ENCODE peak calls at places on chromosome 9, in four cellular contexts. One of them, this sample, is unnamed.

GRCh38 chr9:106648799-106649198 is 214.2 kb upstream of the ZNF462 start:
- DNase-seq in A549: no peak
- DNase-seq in uterus: no peak
- DNase-seq in HCT116: peak; percentile 6
- DNase-seq in this sample: peak; percentile 43

GRCh38 chr9:86091477-86091876 is 7.9 kb downstream of the GOLM1 start:
- DNase-seq in A549: no peak
- DNase-seq in HCT116: no peak
- DNase-seq in uterus: no peak
- DNase-seq in this sample: no peak

GRCh38 chr9:17682684-17683083 is 103.8 kb downstream of the SH3GL2 start:
- DNase-seq in A549: no peak
- DNase-seq in uterus: no peak
- DNase-seq in HCT116: no peak
- DNase-seq in this sample: no peak

GRCh38 chr9:112447283-112447761 is 39.3 kb upstream of the KIAA1958 start:
- DNase-seq in uterus: peak; percentile 21
- DNase-seq in HCT116: no peak
- DNase-seq in A549: no peak
- DNase-seq in this sample: peak; percentile 43

GRCh38 chr9:108545446-108545845 is 310.3 kb downstream of the ACTL7B start:
- DNase-seq in A549: no peak
- DNase-seq in uterus: no peak
- DNase-seq in HCT116: no peak
- DNase-seq in this sample: no peak

GRCh38 chr9:95003694-95004451 is 277.4 kb downstream of the AOPEP start:
- DNase-seq in uterus: peak; percentile 58
- DNase-seq in A549: no peak
- DNase-seq in HCT116: no peak
- DNase-seq in this sample: peak; percentile 49

GRCh38 chr9:1722404-1722803 is 292.7 kb upstream of the SMARCA2 start:
- DNase-seq in uterus: no peak
- DNase-seq in HCT116: no peak
- DNase-seq in A549: no peak
- DNase-seq in this sample: no peak

GRCh38 chr9:19085295-19085694 is 17.4 kb downstream of the HAUS6 start:
- DNase-seq in A549: peak; percentile 37
- DNase-seq in HCT116: peak; percentile 22
- DNase-seq in uterus: no peak
- DNase-seq in this sample: no peak

GRCh38 chr9:134707031-134707680 is 65.6 kb downstream of the COL5A1 start:
- DNase-seq in uterus: peak; percentile 91
- DNase-seq in A549: no peak
- DNase-seq in HCT116: no peak
- DNase-seq in this sample: peak; percentile 92

GRCh38 chr9:8872802-8873201 is 1073.2 kb upstream of the DMAC1 start:
- DNase-seq in A549: no peak
- DNase-seq in uterus: no peak
- DNase-seq in HCT116: no peak
- DNase-seq in this sample: peak; percentile 69

GRCh38 chr9:81833563-81834345 is 94.5 kb upstream of the SPATA31D4 start:
- DNase-seq in uterus: no peak
- DNase-seq in A549: no peak
- DNase-seq in HCT116: no peak
- DNase-seq in this sample: no peak

GRCh38 chr9:110911659-110912473 is 126.4 kb downstream of the LPAR1 start:
- DNase-seq in uterus: no peak
- DNase-seq in A549: no peak
- DNase-seq in HCT116: no peak
- DNase-seq in this sample: peak; percentile 59

GRCh38 chr9:138040446-138041430 is 163.2 kb downstream of the CACNA1B start:
- DNase-seq in uterus: no peak
- DNase-seq in HCT116: no peak
- DNase-seq in A549: no peak
- DNase-seq in this sample: no peak

GRCh38 chr9:107751522-107752235 is 262.1 kb upstream of the KLF4 start:
- DNase-seq in A549: peak; percentile 75
- DNase-seq in uterus: no peak
- DNase-seq in HCT116: peak; percentile 66
- DNase-seq in this sample: peak; percentile 59

GRCh38 chr9:109894444-109894843 is 114.4 kb downstream of the PALM2AKAP2 start:
- DNase-seq in uterus: no peak
- DNase-seq in A549: no peak
- DNase-seq in HCT116: no peak
- DNase-seq in this sample: no peak

GRCh38 chr9:114465417-114465816 is 39.9 kb downstream of the WHRN start:
- DNase-seq in HCT116: no peak
- DNase-seq in A549: no peak
- DNase-seq in uterus: no peak
- DNase-seq in this sample: no peak

GRCh38 chr9:111634860-111635259 is 3.7 kb downstream of the DNAJC25 start:
- DNase-seq in HCT116: no peak
- DNase-seq in uterus: no peak
- DNase-seq in A549: no peak
- DNase-seq in this sample: no peak

GRCh38 chr9:112475318-112475717 is 11.3 kb upstream of the KIAA1958 start:
- DNase-seq in uterus: no peak
- DNase-seq in HCT116: no peak
- DNase-seq in A549: no peak
- DNase-seq in this sample: no peak

GRCh38 chr9:120882935-120883607 is 6.1 kb upstream of the PHF19 start:
- DNase-seq in A549: no peak
- DNase-seq in HCT116: no peak
- DNase-seq in uterus: no peak
- DNase-seq in this sample: no peak

GRCh38 chr9:127525426-127526188 is 74.3 kb downstream of the LRSAM1 start:
- DNase-seq in uterus: no peak
- DNase-seq in HCT116: peak; percentile 54
- DNase-seq in A549: no peak
- DNase-seq in this sample: no peak

GRCh38 chr9:87405677-87406544 is 91.8 kb upstream of the DAPK1 start:
- DNase-seq in HCT116: no peak
- DNase-seq in uterus: peak; percentile 31
- DNase-seq in A549: no peak
- DNase-seq in this sample: no peak

GRCh38 chr9:71819115-71819739 is 50.9 kb upstream of the CEMIP2 start:
- DNase-seq in HCT116: peak; percentile 10
- DNase-seq in uterus: no peak
- DNase-seq in A549: peak; percentile 21
- DNase-seq in this sample: peak; percentile 15

GRCh38 chr9:70590264-70590646 is 175.8 kb upstream of the KLF9 start:
- DNase-seq in A549: no peak
- DNase-seq in uterus: no peak
- DNase-seq in HCT116: no peak
- DNase-seq in this sample: peak; percentile 87

GRCh38 chr9:15426019-15426418 is 3.3 kb downstream of the SNAPC3 start:
- DNase-seq in HCT116: no peak
- DNase-seq in A549: no peak
- DNase-seq in uterus: no peak
- DNase-seq in this sample: no peak

GRCh38 chr9:132144708-132145365 is 17.0 kb upstream of the NTNG2 start:
- DNase-seq in A549: no peak
- DNase-seq in uterus: no peak
- DNase-seq in HCT116: no peak
- DNase-seq in this sample: no peak

GRCh38 chr9:137053944-137054931 is at the start of gene ENTPD2:
- DNase-seq in A549: no peak
- DNase-seq in uterus: no peak
- DNase-seq in HCT116: no peak
- DNase-seq in this sample: no peak

DNA sequence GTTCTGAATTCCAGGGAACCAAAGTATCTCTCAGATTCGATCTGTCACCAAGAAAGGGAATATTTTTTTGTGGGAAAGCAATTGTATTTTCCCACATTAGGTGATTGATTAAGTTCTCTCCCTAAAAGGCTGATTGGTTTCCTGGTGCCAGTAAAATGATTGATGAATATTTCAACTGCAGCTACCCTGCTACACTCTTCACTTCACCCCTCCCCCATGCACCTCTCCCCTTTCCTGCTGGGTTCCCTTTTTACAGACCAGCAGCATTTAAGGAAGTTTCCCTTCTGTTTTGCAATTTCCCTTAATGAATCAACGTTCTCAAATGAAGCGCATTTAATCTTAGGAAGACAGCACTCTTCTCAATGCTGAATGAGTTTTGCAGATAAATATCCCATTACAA is 13.1 kb downstream of the NR6A1 start:
- DNase-seq in HCT116: no peak
- DNase-seq in A549: no peak
- DNase-seq in uterus: no peak
- DNase-seq in this sample: no peak
- H3K4me3 ChIP-seq in HCT116: no peak overlapping the region
- H3K4me3 ChIP-seq in A549: no peak overlapping the region
- H3K4me3 ChIP-seq in uterus: no peak overlapping the region
- H3K4me3 ChIP-seq in this sample: no peak overlapping the region

GRCh38 chr9:129481424-129481823 is 139.5 kb downstream of the C9orf50 start:
- DNase-seq in HCT116: no peak
- DNase-seq in A549: no peak
- DNase-seq in uterus: no peak
- DNase-seq in this sample: no peak
- H3K4me3 ChIP-seq in HCT116: no peak overlapping the region
- H3K4me3 ChIP-seq in A549: no peak overlapping the region
- H3K4me3 ChIP-seq in uterus: no peak overlapping the region
- H3K4me3 ChIP-seq in this sample: no peak overlapping the region

DNA sequence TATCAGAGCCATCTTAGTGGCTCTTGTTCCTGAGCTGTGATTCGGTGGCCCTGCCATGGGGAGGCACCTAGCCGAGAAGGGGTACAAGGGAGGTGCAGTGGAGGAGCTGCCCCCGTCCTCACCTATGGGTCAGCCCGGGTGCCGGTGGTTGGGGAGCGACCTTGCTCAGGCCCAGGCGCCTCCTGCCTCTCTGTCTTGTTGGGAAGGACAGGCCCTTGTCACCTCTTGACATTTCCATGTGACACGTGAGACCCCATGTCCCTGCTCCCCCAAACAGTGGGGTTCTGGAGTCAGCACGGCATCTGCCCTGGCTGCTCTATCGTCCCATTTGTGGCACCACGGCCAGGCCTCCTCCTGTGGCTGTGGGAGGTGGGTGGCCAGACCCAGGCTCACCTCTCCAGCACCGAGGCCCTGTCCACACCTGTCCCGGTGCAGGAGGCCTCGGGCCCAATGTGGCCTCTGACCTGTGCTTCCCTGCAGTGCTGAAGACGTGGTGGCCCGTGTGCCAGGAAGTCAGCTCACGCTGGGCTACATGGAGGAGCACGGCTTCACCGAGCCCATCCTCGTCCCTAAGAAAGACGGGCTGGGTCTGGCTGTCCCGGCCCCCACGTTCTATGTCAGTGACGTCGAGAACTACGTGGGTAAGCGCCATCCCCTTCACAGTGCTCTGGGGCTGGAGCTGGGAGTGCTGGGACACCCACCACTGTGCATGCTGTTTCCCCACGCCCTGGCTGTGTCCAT is 68.9 kb downstream of the PHF2 start:
- DNase-seq in HCT116: no peak
- DNase-seq in uterus: peak; percentile 13
- DNase-seq in A549: no peak
- DNase-seq in this sample: no peak
- H3K4me3 ChIP-seq in HCT116: no peak overlapping the region
- H3K4me3 ChIP-seq in uterus: no peak overlapping the region
- H3K4me3 ChIP-seq in A549: no peak overlapping the region
- H3K4me3 ChIP-seq in this sample: no peak overlapping the region

GRCh38 chr9:13090588-13090987 is 188.9 kb downstream of the MPDZ start:
- DNase-seq in uterus: no peak
- DNase-seq in HCT116: no peak
- DNase-seq in A549: no peak
- DNase-seq in this sample: no peak
- H3K4me3 ChIP-seq in uterus: no peak overlapping the region
- H3K4me3 ChIP-seq in HCT116: no peak overlapping the region
- H3K4me3 ChIP-seq in A549: no peak overlapping the region
- H3K4me3 ChIP-seq in this sample: no peak overlapping the region

GRCh38 chr9:129439242-129439641 is 181.7 kb downstream of the C9orf50 start:
- DNase-seq in HCT116: no peak
- DNase-seq in A549: no peak
- DNase-seq in uterus: no peak
- DNase-seq in this sample: no peak

GRCh38 chr9:129435996-129436676 is 184.8 kb downstream of the C9orf50 start:
- DNase-seq in uterus: no peak
- DNase-seq in HCT116: no peak
- DNase-seq in A549: no peak
- DNase-seq in this sample: no peak

GRCh38 chr9:129436751-129437625 is 183.9 kb downstream of the C9orf50 start:
- DNase-seq in uterus: peak; percentile 83
- DNase-seq in HCT116: no peak
- DNase-seq in A549: no peak
- DNase-seq in this sample: peak; percentile 50

GRCh38 chr9:129435272-129435671 is 185.6 kb downstream of the C9orf50 start:
- DNase-seq in A549: no peak
- DNase-seq in HCT116: no peak
- DNase-seq in uterus: no peak
- DNase-seq in this sample: no peak

DNA sequence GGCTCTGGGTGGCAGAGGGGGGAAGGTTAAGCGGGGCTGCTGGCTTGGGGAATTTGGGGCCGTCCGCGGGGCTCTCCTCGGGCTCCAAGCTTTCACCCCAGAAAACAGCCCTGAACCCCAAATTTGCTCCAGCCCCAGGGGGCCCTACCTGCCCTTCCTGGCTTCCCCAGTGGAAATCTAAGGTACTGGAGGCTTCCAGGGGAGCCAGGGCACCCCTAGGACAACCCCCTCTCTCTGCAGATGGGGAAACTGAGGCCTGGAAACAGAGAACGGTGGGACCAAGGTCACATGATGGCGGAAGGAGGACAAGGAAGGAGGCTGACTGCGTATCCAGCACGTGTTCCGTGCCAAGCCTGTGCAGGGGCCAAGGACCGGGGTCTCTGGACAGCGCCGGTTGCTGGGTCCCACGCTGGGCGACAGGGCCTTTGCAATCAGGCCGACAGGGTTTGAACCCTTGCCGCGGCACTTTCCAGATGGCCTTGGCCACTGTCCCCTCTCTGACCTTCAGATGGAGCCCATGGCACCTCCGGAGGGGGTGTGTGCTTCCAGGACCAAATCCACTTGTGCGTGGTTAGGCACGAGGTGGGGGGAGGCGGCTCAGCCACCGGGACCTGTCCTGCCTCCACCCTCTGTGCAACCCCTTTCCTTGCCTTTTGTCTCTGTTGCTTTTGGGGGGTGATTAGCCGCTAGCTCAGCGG is 183.1 kb downstream of the C9orf50 start:
- DNase-seq in HCT116: no peak
- DNase-seq in A549: no peak
- DNase-seq in uterus: peak; percentile 39
- DNase-seq in this sample: no peak
- H3K4me3 ChIP-seq in HCT116: peak overlapping the region; percentile 24
- H3K4me3 ChIP-seq in A549: peak overlapping the region; percentile 47
- H3K4me3 ChIP-seq in uterus: peak overlapping the region; percentile 40
- H3K4me3 ChIP-seq in this sample: peak overlapping the region; percentile 62

GRCh38 chr9:124264812-124265211 is 7.1 kb downstream of the NEK6 start:
- DNase-seq in A549: no peak
- DNase-seq in HCT116: no peak
- DNase-seq in uterus: no peak
- DNase-seq in this sample: peak; percentile 59
- H3K4me3 ChIP-seq in A549: no peak overlapping the region
- H3K4me3 ChIP-seq in HCT116: no peak overlapping the region
- H3K4me3 ChIP-seq in uterus: no peak overlapping the region
- H3K4me3 ChIP-seq in this sample: no peak overlapping the region

This sample was measured in fibroblast of lung.